ENCODE peak calls at places on chromosomes 1 and 21, in five cellular contexts. J, D, Q, V and C are unnamed samples.

GRCh38 chr1:207891148-207891547 is 19.8 kb downstream of the CD34 start:
- DNase-seq in V (peak; percentile 22), D (no peak), Q (no peak), J (no peak), C (no peak)

GRCh38 chr21:41939391-41939790 is 14.4 kb downstream of the C2CD2 start:
- DNase-seq in J (no peak), D (no peak), V (no peak), Q (no peak), C (no peak)

GRCh38 chr1:69932760-69933159 is 272.6 kb downstream of the LRRC40 start:
- DNase-seq in J (no peak), Q (no peak), D (no peak), V (no peak), C (no peak)

GRCh38 chr1:234186037-234186688 is 187.1 kb upstream of the COA6 start:
- DNase-seq in J (no peak), Q (peak; percentile 97), D (no peak), V (peak; percentile 86), C (no peak)

GRCh38 chr1:29685387-29685786 is 449.1 kb downstream of the PTPRU start:
- DNase-seq in Q (no peak), J (no peak), D (no peak), V (no peak), C (no peak)

GRCh38 chr1:59071289-59071688 is 225.6 kb upstream of the FGGY start:
- DNase-seq in V (no peak), J (no peak), Q (no peak), D (peak; percentile 48), C (no peak)

GRCh38 chr1:3018051-3018471 is 3.2 kb upstream of the ACTRT2 start:
- DNase-seq in D (no peak), V (no peak), Q (no peak), J (no peak), C (no peak)

GRCh38 chr1:200243042-200243437 is 166.8 kb downstream of the ZNF281 start:
- DNase-seq in Q (no peak), J (no peak), V (no peak), D (no peak), C (no peak)

GRCh38 chr1:116115476-116115875 is 4.3 kb downstream of the MAB21L3 start:
- DNase-seq in V (peak; percentile 91), J (no peak), D (no peak), Q (peak; percentile 27), C (no peak)